ENCODE peak calls at places on chromosomes 3 and 15, in six cellular contexts. One of them, this sample, is unnamed.

GRCh38 chr3:118544458-118544857 is 490.2 kb downstream of the IGSF11 start:
- DNase-seq in ureter: peak
- DNase-seq in natural killer cell: no peak
- DNase-seq in ELF-1: peak
- DNase-seq in astrocyte of the cerebellum: no peak
- DNase-seq in foreskin fibroblast: no peak
- DNase-seq in this sample: peak

GRCh38 chr3:16148213-16148612 is 26.3 kb upstream of the GALNT15 start:
- DNase-seq in ureter: no peak
- DNase-seq in natural killer cell: no peak
- DNase-seq in ELF-1: no peak
- DNase-seq in astrocyte of the cerebellum: no peak
- DNase-seq in foreskin fibroblast: no peak
- DNase-seq in this sample: no peak

GRCh38 chr3:120855665-120856437 is 52.2 kb upstream of the STXBP5L start:
- DNase-seq in ureter: peak
- DNase-seq in natural killer cell: no peak
- DNase-seq in ELF-1: peak
- DNase-seq in astrocyte of the cerebellum: peak
- DNase-seq in foreskin fibroblast: no peak
- DNase-seq in this sample: no peak

GRCh38 chr15:42385206-42385979 is 26.1 kb downstream of the CAPN3 start:
- DNase-seq in ureter: no peak
- DNase-seq in natural killer cell: no peak
- DNase-seq in ELF-1: peak
- DNase-seq in astrocyte of the cerebellum: peak
- DNase-seq in foreskin fibroblast: peak
- DNase-seq in this sample: peak

GRCh38 chr15:29312387-29312786 is 42.8 kb upstream of the NSMCE3 start:
- DNase-seq in ureter: no peak
- DNase-seq in natural killer cell: no peak
- DNase-seq in ELF-1: no peak
- DNase-seq in astrocyte of the cerebellum: peak
- DNase-seq in foreskin fibroblast: peak
- DNase-seq in this sample: no peak

GRCh38 chr3:147816770-147817169 is 407.6 kb downstream of the ZIC1 start:
- DNase-seq in ureter: peak
- DNase-seq in natural killer cell: no peak
- DNase-seq in ELF-1: no peak
- DNase-seq in astrocyte of the cerebellum: no peak
- DNase-seq in foreskin fibroblast: no peak
- DNase-seq in this sample: no peak

GRCh38 chr15:73346735-73347312 is 21.9 kb downstream of the HCN4 start:
- DNase-seq in ureter: peak
- DNase-seq in natural killer cell: peak
- DNase-seq in ELF-1: peak
- DNase-seq in astrocyte of the cerebellum: peak
- DNase-seq in foreskin fibroblast: peak
- DNase-seq in this sample: peak

GRCh38 chr3:71195492-71195891 is 388.0 kb downstream of the FOXP1 start:
- DNase-seq in ureter: no peak
- DNase-seq in natural killer cell: no peak
- DNase-seq in ELF-1: no peak
- DNase-seq in astrocyte of the cerebellum: peak
- DNase-seq in foreskin fibroblast: peak
- DNase-seq in this sample: no peak

GRCh38 chr3:41200669-41201021 is 1.3 kb downstream of the CTNNB1 start:
- DNase-seq in ureter: no peak
- DNase-seq in natural killer cell: no peak
- DNase-seq in ELF-1: peak
- DNase-seq in astrocyte of the cerebellum: no peak
- DNase-seq in foreskin fibroblast: peak
- DNase-seq in this sample: peak

GRCh38 chr3:13546667-13547171 is 2.2 kb upstream of the FBLN2 start:
- DNase-seq in ureter: no peak
- DNase-seq in natural killer cell: no peak
- DNase-seq in ELF-1: peak
- DNase-seq in astrocyte of the cerebellum: no peak
- DNase-seq in foreskin fibroblast: no peak
- DNase-seq in this sample: no peak

GRCh38 chr3:124315215-124316033 is 323.5 kb upstream of the ROPN1 start:
- DNase-seq in ureter: no peak
- DNase-seq in natural killer cell: no peak
- DNase-seq in ELF-1: no peak
- DNase-seq in astrocyte of the cerebellum: peak
- DNase-seq in foreskin fibroblast: peak
- DNase-seq in this sample: no peak

GRCh38 chr15:39034816-39035215 is 470.2 kb upstream of the RASGRP1 start:
- DNase-seq in ureter: no peak
- DNase-seq in natural killer cell: no peak
- DNase-seq in ELF-1: no peak
- DNase-seq in astrocyte of the cerebellum: no peak
- DNase-seq in foreskin fibroblast: no peak
- DNase-seq in this sample: no peak

GRCh38 chr3:123143669-123144411 is 57.9 kb upstream of the SEC22A start:
- DNase-seq in ureter: no peak
- DNase-seq in natural killer cell: no peak
- DNase-seq in ELF-1: peak
- DNase-seq in astrocyte of the cerebellum: no peak
- DNase-seq in foreskin fibroblast: peak
- DNase-seq in this sample: no peak

GRCh38 chr15:56640127-56640526 is 93.2 kb downstream of the ZNF280D start:
- DNase-seq in ureter: no peak
- DNase-seq in natural killer cell: no peak
- DNase-seq in ELF-1: no peak
- DNase-seq in astrocyte of the cerebellum: no peak
- DNase-seq in foreskin fibroblast: no peak
- DNase-seq in this sample: no peak

GRCh38 chr3:123655400-123655799 is 70.5 kb upstream of the HACD2 start:
- DNase-seq in ureter: no peak
- DNase-seq in natural killer cell: no peak
- DNase-seq in ELF-1: no peak
- DNase-seq in astrocyte of the cerebellum: no peak
- DNase-seq in foreskin fibroblast: no peak
- DNase-seq in this sample: no peak

GRCh38 chr3:130870423-130870822 is 23.5 kb upstream of the ATP2C1 start:
- DNase-seq in ureter: no peak
- DNase-seq in natural killer cell: no peak
- DNase-seq in ELF-1: no peak
- DNase-seq in astrocyte of the cerebellum: no peak
- DNase-seq in foreskin fibroblast: no peak
- DNase-seq in this sample: no peak

GRCh38 chr3:177330771-177331170 is 133.5 kb upstream of the TBL1XR1 start:
- DNase-seq in ureter: no peak
- DNase-seq in natural killer cell: no peak
- DNase-seq in ELF-1: no peak
- DNase-seq in astrocyte of the cerebellum: no peak
- DNase-seq in foreskin fibroblast: peak
- DNase-seq in this sample: no peak

GRCh38 chr3:14278799-14279705 is 100.4 kb downstream of the LSM3 start:
- DNase-seq in ureter: no peak
- DNase-seq in natural killer cell: no peak
- DNase-seq in ELF-1: peak
- DNase-seq in astrocyte of the cerebellum: no peak
- DNase-seq in foreskin fibroblast: no peak
- DNase-seq in this sample: peak

GRCh38 chr3:169505577-169506155 is 157.8 kb downstream of the MECOM start:
- DNase-seq in ureter: no peak
- DNase-seq in natural killer cell: no peak
- DNase-seq in ELF-1: peak
- DNase-seq in astrocyte of the cerebellum: no peak
- DNase-seq in foreskin fibroblast: no peak
- DNase-seq in this sample: no peak

GRCh38 chr3:75863878-75864277 is 78.5 kb upstream of the ZNF717 start:
- DNase-seq in ureter: no peak
- DNase-seq in natural killer cell: no peak
- DNase-seq in ELF-1: no peak
- DNase-seq in astrocyte of the cerebellum: no peak
- DNase-seq in foreskin fibroblast: no peak
- DNase-seq in this sample: no peak

GRCh38 chr3:2652416-2652815 is 457.8 kb downstream of the IL5RA start:
- DNase-seq in ureter: no peak
- DNase-seq in natural killer cell: no peak
- DNase-seq in ELF-1: peak
- DNase-seq in astrocyte of the cerebellum: no peak
- DNase-seq in foreskin fibroblast: no peak
- DNase-seq in this sample: no peak

GRCh38 chr15:92624401-92624991 is 31.1 kb downstream of the FAM174B start:
- DNase-seq in ureter: no peak
- DNase-seq in natural killer cell: no peak
- DNase-seq in ELF-1: no peak
- DNase-seq in astrocyte of the cerebellum: no peak
- DNase-seq in foreskin fibroblast: no peak
- DNase-seq in this sample: no peak

GRCh38 chr3:193777524-193777923 is 184.5 kb downstream of the OPA1 start:
- DNase-seq in ureter: no peak
- DNase-seq in natural killer cell: no peak
- DNase-seq in ELF-1: no peak
- DNase-seq in astrocyte of the cerebellum: no peak
- DNase-seq in foreskin fibroblast: no peak
- DNase-seq in this sample: no peak

GRCh38 chr3:101928890-101929289 is 79.6 kb downstream of the NFKBIZ start:
- DNase-seq in ureter: no peak
- DNase-seq in natural killer cell: no peak
- DNase-seq in ELF-1: no peak
- DNase-seq in astrocyte of the cerebellum: no peak
- DNase-seq in foreskin fibroblast: peak
- DNase-seq in this sample: no peak

GRCh38 chr3:149421764-149422163 is 44.3 kb upstream of the TM4SF1 start:
- DNase-seq in ureter: no peak
- DNase-seq in natural killer cell: no peak
- DNase-seq in ELF-1: no peak
- DNase-seq in astrocyte of the cerebellum: no peak
- DNase-seq in foreskin fibroblast: no peak
- DNase-seq in this sample: no peak

GRCh38 chr15:69164807-69165636 is 4.6 kb downstream of the GLCE start:
- DNase-seq in ureter: no peak
- DNase-seq in natural killer cell: no peak
- DNase-seq in ELF-1: no peak
- DNase-seq in astrocyte of the cerebellum: no peak
- DNase-seq in foreskin fibroblast: peak
- DNase-seq in this sample: no peak

This sample was measured in Jurkat, Clone E6-1.